ENCODE peak calls at places on chromosome 10, in ten cellular contexts. P is HL-60; L is heart left ventricle; Q is cardiac muscle cell; U is left ventricle myocardium inferior; T is CD8-positive, alpha-beta T cell; O is A549; R is hepatocyte; M is fibroblast of pulmonary artery; F is BE2C. J is an unnamed sample.

GRCh38 chr10:74137992-74138391 is 12.6 kb downstream of the AP3M1 start:
- DNase-seq in P (no peak), L (no peak), Q (no peak), U (no peak), T (no peak), O (no peak), R (no peak), M (no peak), F (no peak), J (no peak)

GRCh38 chr10:72096115-72097000 is 8.0 kb upstream of the SPOCK2 start:
- DNase-seq in P (no peak), L (no peak), Q (peak; percentile 77), U (no peak), T (no peak), O (peak; percentile 60), R (peak; percentile 67), M (peak; percentile 62), F (no peak), J (peak; percentile 70)

GRCh38 chr10:131231323-131231964 is 80.1 kb downstream of the TCERG1L start:
- DNase-seq in P (no peak), L (peak; percentile 2), Q (no peak), U (no peak), T (no peak), O (no peak), R (no peak), M (no peak), F (no peak), J (no peak)

GRCh38 chr10:11424456-11425287 is 186.8 kb downstream of the USP6NL start:
- DNase-seq in P (no peak), L (peak; percentile 42), Q (peak; percentile 69), U (peak; percentile 24), T (no peak), O (peak; percentile 54), R (peak; percentile 80), M (peak; percentile 66), F (peak; percentile 56), J (peak; percentile 54)

GRCh38 chr10:96304241-96304640 is at the start of gene DNTT:
- DNase-seq in P (no peak), L (no peak), Q (no peak), U (no peak), T (no peak), O (no peak), R (no peak), M (no peak), F (no peak), J (no peak)

GRCh38 chr10:97053285-97053684 is 132.5 kb downstream of the SLIT1 start:
- DNase-seq in P (no peak), L (no peak), Q (no peak), U (no peak), T (no peak), O (no peak), R (no peak), M (no peak), F (peak; percentile 25), J (no peak)

GRCh38 chr10:71761105-71761511 is 12.2 kb downstream of the VSIR start:
- DNase-seq in P (no peak), L (no peak), Q (no peak), U (no peak), T (no peak), O (no peak), R (no peak), M (no peak), F (no peak), J (no peak)

GRCh38 chr10:104090597-104090996 is 4.9 kb upstream of the COL17A1 start:
- DNase-seq in P (no peak), L (no peak), Q (peak; percentile 7), U (no peak), T (no peak), O (no peak), R (no peak), M (peak; percentile 19), F (no peak), J (peak; percentile 72)

GRCh38 chr10:103044942-103045489 is 126.9 kb downstream of the CNNM2 start:
- DNase-seq in P (no peak), L (no peak), Q (no peak), U (no peak), T (no peak), O (no peak), R (no peak), M (peak; percentile 16), F (no peak), J (peak; percentile 58)

GRCh38 chr10:103067951-103068350 is 125.1 kb downstream of the NT5C2 start:
- DNase-seq in P (no peak), L (no peak), Q (no peak), U (no peak), T (no peak), O (peak; percentile 28), R (no peak), M (no peak), F (no peak), J (no peak)

GRCh38 chr10:127243490-127244272 is 47.3 kb upstream of the INSYN2A start:
- DNase-seq in P (peak; percentile 36), L (peak; percentile 27), Q (peak; percentile 52), U (no peak), T (no peak), O (peak; percentile 48), R (peak; percentile 48), M (peak; percentile 49), F (peak; percentile 41), J (peak; percentile 41)

GRCh38 chr10:48606530-48607355 is 1.9 kb upstream of the ARHGAP22 start:
- DNase-seq in P (peak; percentile 57), L (peak; percentile 59), Q (peak; percentile 92), U (no peak), T (peak; percentile 37), O (peak; percentile 15), R (no peak), M (peak; percentile 97), F (no peak), J (peak; percentile 92)

GRCh38 chr10:67518756-67519155 is 177.2 kb downstream of the CTNNA3 start:
- DNase-seq in P (no peak), L (no peak), Q (no peak), U (no peak), T (no peak), O (no peak), R (no peak), M (no peak), F (no peak), J (no peak)

GRCh38 chr10:79203014-79203675 is 134.4 kb downstream of the ZMIZ1 start:
- DNase-seq in P (no peak), L (no peak), Q (no peak), U (no peak), T (no peak), O (no peak), R (no peak), M (no peak), F (no peak), J (no peak)

GRCh38 chr10:132886211-132887099 is 55.9 kb downstream of the CFAP46 start:
- DNase-seq in P (peak; percentile 12), L (no peak), Q (peak; percentile 9), U (no peak), T (no peak), O (peak; percentile 67), R (no peak), M (no peak), F (no peak), J (no peak)

GRCh38 chr10:122476034-122476695 is 14.8 kb downstream of the HTRA1 start:
- DNase-seq in P (no peak), L (no peak), Q (no peak), U (no peak), T (no peak), O (no peak), R (no peak), M (no peak), F (no peak), J (no peak)
- H3K4me3 ChIP-seq in P (no peak overlapping the region), L (no peak overlapping the region), Q (no peak overlapping the region), U (no peak overlapping the region), T (no peak overlapping the region), O (no peak overlapping the region), R (no peak overlapping the region), M (no peak overlapping the region), F (no peak overlapping the region), J (no peak overlapping the region)

GRCh38 chr10:98226508-98227144 is 41.4 kb downstream of the LOXL4 start:
- DNase-seq in P (no peak), L (no peak), Q (no peak), U (no peak), T (no peak), O (no peak), R (no peak), M (no peak), F (no peak), J (no peak)
- TF ChIP-seq CTCF in P (no peak), L (no peak), Q (no peak), U (no peak), T (no peak), O (no peak), R (no peak), M (no peak), F (no peak), J (no peak)

GRCh38 chr10:35640951-35641429 is 1.1 kb downstream of the FZD8 start:
- DNase-seq in P (peak; percentile 65), L (peak; percentile 71), Q (peak; percentile 90), U (peak; percentile 63), T (no peak), O (peak; percentile 90), R (peak; percentile 85), M (peak; percentile 89), F (peak; percentile 82), J (peak; percentile 86)

GRCh38 chr10:35639021-35639521 is 3.0 kb downstream of the FZD8 start:
- DNase-seq in P (no peak), L (no peak), Q (no peak), U (no peak), T (no peak), O (no peak), R (peak; percentile 13), M (no peak), F (no peak), J (no peak)

GRCh38 chr10:35641430-35642015 is 573 bp downstream of the FZD8 start:
- DNase-seq in P (no peak), L (peak; percentile 49), Q (peak; percentile 50), U (no peak), T (no peak), O (peak; percentile 42), R (peak; percentile 65), M (peak; percentile 47), F (peak; percentile 34), J (peak; percentile 21)

GRCh38 chr10:35639651-35640311 is 2.3 kb downstream of the FZD8 start:
- DNase-seq in P (no peak), L (peak; percentile 46), Q (peak; percentile 36), U (peak; percentile 19), T (no peak), O (peak; percentile 51), R (peak; percentile 59), M (peak; percentile 47), F (peak; percentile 14), J (peak; percentile 54)

DNA sequence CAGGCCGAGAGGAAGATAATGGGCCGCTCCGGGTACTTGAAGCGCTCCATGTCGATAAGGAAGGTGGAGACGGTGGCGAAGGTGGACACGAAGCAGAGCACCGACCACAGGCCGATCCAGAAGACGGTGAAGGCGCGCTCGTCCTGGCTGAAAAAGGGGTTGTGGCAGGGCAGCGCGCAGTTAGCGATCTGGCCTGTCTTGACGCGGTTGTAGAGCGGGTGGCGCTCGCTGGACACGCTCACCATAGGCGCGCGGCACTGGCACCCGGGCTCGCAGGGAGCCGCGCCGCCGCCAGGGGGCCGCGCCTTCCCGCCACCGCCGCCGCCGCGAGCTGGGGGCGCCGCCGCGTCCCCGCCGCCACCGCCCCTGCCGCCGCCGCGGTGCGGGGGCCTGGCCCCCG is 1.6 kb downstream of the FZD8 start:
- DNase-seq in P (peak; percentile 31), L (peak; percentile 80), Q (peak; percentile 76), U (peak; percentile 69), T (no peak), O (peak; percentile 85), R (peak; percentile 87), M (peak; percentile 76), F (peak; percentile 73), J (peak; percentile 66)
- H3K4me3 ChIP-seq in P (peak overlapping the region; percentile 13), L (peak overlapping the region; percentile 94), Q (peak overlapping the region; percentile 52), U (peak overlapping the region; percentile 88), T (no peak overlapping the region), O (peak overlapping the region; percentile 70), R (no peak overlapping the region), M (peak overlapping the region; percentile 60), F (no peak overlapping the region), J (peak overlapping the region; percentile 58)

GRCh38 chr10:93126484-93127052 is 52.9 kb downstream of the CYP26A1 start:
- DNase-seq in P (no peak), L (no peak), Q (no peak), U (no peak), T (no peak), O (peak; percentile 49), R (no peak), M (no peak), F (no peak), J (no peak)
- TF ChIP-seq CTCF in P (peak; percentile 19), L (no peak), Q (peak; percentile 29), U (no peak), T (no peak), O (peak; percentile 23), R (peak; percentile 33), M (peak; percentile 26), F (peak; percentile 60), J (peak; percentile 24)